ENCODE peak calls at places on chromosomes 7 and 10, in five cellular contexts. E, I, U, G and J are unnamed samples.

GRCh38 chr10:60385399-60385738 is 4.3 kb downstream of the ANK3 start:
- DNase-seq in E (no peak), I (no peak), U (no peak), G (no peak), J (no peak)

GRCh38 chr7:28062197-28062988 is 118.2 kb downstream of the JAZF1 start:
- DNase-seq in E (no peak), I (no peak), U (peak; percentile 27), G (peak; percentile 40), J (peak; percentile 11)

GRCh38 chr7:106855540-106856132 is 9.4 kb upstream of the PIK3CG start:
- DNase-seq in E (no peak), I (no peak), U (no peak), G (no peak), J (no peak)

GRCh38 chr10:100007239-100008141 is 2.3 kb downstream of the DNMBP start:
- DNase-seq in E (no peak), I (no peak), U (no peak), G (no peak), J (no peak)

GRCh38 chr7:23357190-23358093 is 58.3 kb downstream of the MALSU1 start:
- DNase-seq in E (no peak), I (no peak), U (peak; percentile 43), G (peak; percentile 91), J (peak; percentile 41)

GRCh38 chr10:91226093-91226492 is 5.6 kb downstream of the PCGF5 start:
- DNase-seq in E (no peak), I (no peak), U (no peak), G (no peak), J (no peak)

GRCh38 chr10:124217906-124218769 is 124.7 kb upstream of the CHST15 start:
- DNase-seq in E (no peak), I (peak; percentile 33), U (peak; percentile 10), G (no peak), J (no peak)

GRCh38 chr10:130337696-130338587 is 201.8 kb downstream of the GLRX3 start:
- DNase-seq in E (no peak), I (no peak), U (no peak), G (no peak), J (no peak)

GRCh38 chr7:108010377-108010776 is 7.4 kb upstream of the LAMB1 start:
- DNase-seq in E (no peak), I (no peak), U (no peak), G (peak; percentile 74), J (no peak)

GRCh38 chr7:50651227-50651989 is 86.2 kb upstream of the DDC start:
- DNase-seq in E (no peak), I (no peak), U (no peak), G (no peak), J (no peak)

DNA sequence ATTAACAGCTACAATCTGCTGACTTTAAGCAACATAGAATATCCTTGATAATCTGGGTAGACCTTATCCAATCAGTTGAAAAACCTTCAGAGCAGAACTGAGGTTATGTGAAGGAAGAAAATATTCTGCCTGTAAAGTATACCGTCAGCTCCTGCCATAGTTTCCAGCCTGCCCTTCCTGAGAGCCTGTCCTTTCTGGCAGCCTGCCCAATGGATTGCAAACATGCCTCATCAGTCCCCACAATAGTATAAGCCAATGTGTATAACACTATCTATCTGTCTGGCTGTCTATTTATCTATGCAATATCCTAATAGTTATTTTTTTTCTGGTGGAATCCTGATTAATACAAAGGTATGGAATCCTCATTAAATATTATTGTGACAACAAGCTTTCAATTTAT is 489.2 kb upstream of the KCND2 start:
- DNase-seq in E (no peak), I (no peak), U (no peak), G (no peak), J (no peak)
- TF ChIP-seq SP1 in E (no peak), I (no peak), U (no peak), G (no peak), J (no peak)

DNA sequence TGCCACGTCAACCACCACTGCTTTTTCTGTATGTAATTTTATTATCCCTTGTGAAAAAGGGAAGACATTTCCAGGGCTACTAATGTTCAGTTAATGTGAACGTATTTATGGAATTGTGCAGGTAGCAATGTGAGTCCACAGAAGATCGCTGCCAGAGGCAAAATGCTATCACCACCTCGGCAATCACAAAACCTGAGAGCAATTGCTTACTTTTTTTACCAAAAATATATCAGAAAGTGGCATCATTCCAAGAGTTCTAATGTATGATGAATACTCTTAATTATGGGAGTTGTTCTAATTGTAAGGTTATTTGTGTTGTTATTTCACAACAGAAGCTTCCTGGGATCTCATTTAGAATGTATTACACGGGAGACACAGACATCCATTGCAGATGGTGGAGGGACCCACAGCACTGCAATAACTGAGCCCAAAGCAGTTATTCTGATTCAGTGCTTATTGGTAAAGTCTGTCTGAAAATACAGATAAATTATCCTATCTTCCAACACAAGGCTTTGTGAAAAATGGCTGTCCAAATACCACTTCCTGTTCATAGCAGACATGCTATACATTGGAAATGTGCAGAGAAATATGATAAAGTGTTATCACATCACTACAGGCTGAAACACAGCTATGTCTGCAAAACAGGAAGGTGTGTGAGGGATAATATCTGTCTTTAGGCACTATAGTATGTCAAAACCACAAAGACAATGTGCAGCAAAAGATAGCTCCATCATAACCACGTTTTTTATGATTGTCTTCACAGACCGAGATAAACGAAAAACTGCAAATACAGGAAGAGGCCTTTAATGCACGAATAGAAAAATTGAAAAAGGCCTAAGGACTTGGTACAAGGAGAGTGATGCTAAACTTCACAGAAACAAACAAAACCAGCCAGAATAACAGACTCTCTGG is 102.7 kb downstream of the CABCOCO1 start:
- DNase-seq in E (no peak), I (no peak), U (no peak), G (no peak), J (peak; percentile 83)
- TF ChIP-seq POLR2A in E (no peak), I (no peak), U (no peak), G (no peak), J (peak; percentile 64)

GRCh38 chr10:44985175-44985681 is 6.6 kb upstream of the DEPP1 start:
- DNase-seq in E (no peak), I (no peak), U (no peak), G (no peak), J (no peak)

GRCh38 chr10:44982496-44982895 is 3.9 kb upstream of the DEPP1 start:
- DNase-seq in E (no peak), I (no peak), U (no peak), G (no peak), J (no peak)

GRCh38 chr10:44984671-44985101 is 6.1 kb upstream of the DEPP1 start:
- DNase-seq in E (no peak), I (no peak), U (no peak), G (no peak), J (no peak)

GRCh38 chr10:44983066-44983894 is 4.7 kb upstream of the DEPP1 start:
- DNase-seq in E (no peak), I (no peak), U (no peak), G (no peak), J (no peak)

GRCh38 chr10:44983895-44984278 is 5.3 kb upstream of the DEPP1 start:
- DNase-seq in E (no peak), I (no peak), U (no peak), G (no peak), J (no peak)
- TF ChIP-seq SP1 in E (no peak), I (no peak), U (no peak), G (no peak), J (no peak)

GRCh38 chr7:130940326-130940725 is 206.3 kb upstream of the KLF14 start:
- DNase-seq in E (no peak), I (no peak), U (no peak), G (no peak), J (no peak)
- TF ChIP-seq POLR2A in E (no peak), I (no peak), U (no peak), G (no peak), J (no peak)

GRCh38 chr7:46558482-46559193 is 637.6 kb upstream of the IGFBP3 start:
- DNase-seq in E (no peak), I (no peak), U (no peak), G (no peak), J (no peak)
- TF ChIP-seq SP1 in E (no peak), I (no peak), U (no peak), G (no peak), J (no peak)

DNA sequence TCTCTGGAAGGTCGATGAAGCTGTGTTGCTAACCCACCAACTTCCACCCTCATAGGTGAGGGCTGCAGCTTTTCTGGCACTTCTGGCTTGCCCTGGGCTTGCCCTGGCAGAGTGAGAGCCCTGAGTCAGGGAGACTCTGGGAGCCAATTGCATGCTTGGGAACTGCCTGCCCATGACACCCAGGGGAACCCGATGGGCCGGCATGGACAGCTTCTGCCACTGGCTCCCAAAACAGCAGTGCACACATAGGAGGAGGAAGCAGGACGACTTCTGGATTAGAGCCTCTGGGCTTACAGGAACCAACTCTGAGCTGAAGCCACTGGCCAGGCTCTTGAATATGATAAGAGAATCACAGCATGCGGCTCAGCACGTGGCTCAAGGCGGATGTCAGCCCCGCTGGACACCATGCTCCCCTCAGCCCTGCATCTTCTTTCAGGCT is 135.2 kb upstream of the UNC5B start:
- DNase-seq in E (no peak), I (no peak), U (no peak), G (no peak), J (no peak)
- TF ChIP-seq POLR2A in E (no peak), I (no peak), U (no peak), G (no peak), J (no peak)

GRCh38 chr10:85666987-85667386 is 699.6 kb downstream of the GRID1 start:
- DNase-seq in E (no peak), I (no peak), U (no peak), G (no peak), J (no peak)

GRCh38 chr10:85665661-85666060 is 700.9 kb downstream of the GRID1 start:
- DNase-seq in E (no peak), I (no peak), U (no peak), G (no peak), J (no peak)

GRCh38 chr10:85666106-85666505 is 700.5 kb downstream of the GRID1 start:
- DNase-seq in E (no peak), I (no peak), U (no peak), G (no peak), J (no peak)

GRCh38 chr10:85668522-85668921 is 698.1 kb downstream of the GRID1 start:
- DNase-seq in E (no peak), I (no peak), U (no peak), G (no peak), J (no peak)

DNA sequence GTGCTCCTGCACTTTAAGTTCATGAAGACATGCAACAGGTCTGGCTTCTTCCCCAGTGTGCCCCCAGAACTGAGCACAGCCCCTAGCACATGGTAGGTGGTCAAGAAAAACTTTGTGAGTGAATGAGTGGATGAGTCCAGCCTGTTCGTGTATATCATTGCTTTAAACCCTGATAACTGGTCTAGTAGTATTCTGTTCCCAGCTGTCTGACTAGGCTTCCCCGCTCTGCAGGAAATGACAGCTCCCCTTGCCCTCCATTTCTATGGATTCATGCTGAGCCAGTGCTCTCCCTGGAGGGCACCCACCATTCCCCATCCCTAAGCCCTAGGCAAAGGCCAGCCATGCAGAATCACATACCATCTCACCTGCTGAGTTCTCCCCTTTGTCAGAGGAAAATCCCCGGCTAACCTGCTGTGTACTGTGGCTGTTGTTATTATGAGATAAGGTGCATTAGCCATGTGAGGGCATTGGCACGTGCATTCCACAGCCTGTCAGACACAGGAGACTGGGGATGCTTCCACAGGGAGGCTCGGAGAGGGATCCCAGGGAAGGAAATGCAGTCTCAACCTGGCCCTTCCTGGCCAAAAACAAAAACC is 698.9 kb downstream of the GRID1 start:
- DNase-seq in E (no peak), I (peak; percentile 36), U (no peak), G (no peak), J (no peak)
- TF ChIP-seq SP1 in E (no peak), I (no peak), U (no peak), G (no peak), J (no peak)

DNA sequence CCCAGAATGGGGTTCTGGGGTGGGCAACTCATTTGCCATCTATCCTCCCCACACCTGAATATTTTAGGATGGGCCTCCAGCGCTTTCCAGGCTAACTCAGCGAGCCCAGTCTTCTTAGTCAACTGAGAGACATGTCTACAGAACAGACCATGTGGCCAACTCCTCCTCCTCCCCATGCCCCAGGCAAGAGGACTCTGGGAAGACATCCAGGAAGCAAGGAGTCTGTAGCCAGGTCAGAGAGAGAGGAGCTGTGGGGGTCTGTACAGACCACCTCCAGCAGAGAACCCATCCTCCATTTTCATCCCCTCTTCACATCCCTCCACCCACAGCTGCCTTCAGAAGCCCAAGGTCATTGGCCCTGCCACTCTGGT is 55.8 kb upstream of the LBX1 start:
- DNase-seq in E (no peak), I (no peak), U (no peak), G (no peak), J (no peak)
- TF ChIP-seq POLR2A in E (no peak), I (no peak), U (no peak), G (no peak), J (no peak)